ENCODE peak calls at places on chromosomes 16 and 17, in four cellular contexts. N, T, S and A are unnamed samples.

GRCh38 chr17:58402679-58403078 is 14.7 kb downstream of the RNF43 start:
- DNase-seq in N (no peak), T (no peak), S (no peak), A (no peak)

GRCh38 chr16:57485916-57486857 is at the start of gene DOK4:
- DNase-seq in T (peak), S (peak), N (peak), A (peak)

GRCh38 chr17:59830007-59830630 is 62.6 kb downstream of the TUBD1 start:
- DNase-seq in N (no peak), S (no peak), T (no peak), A (no peak)

GRCh38 chr17:3594976-3595375 is 14.2 kb downstream of the TRPV1 start:
- DNase-seq in N (no peak), T (no peak), S (no peak), A (no peak)

GRCh38 chr17:63345598-63345997 is 100.5 kb downstream of the CYB561 start:
- DNase-seq in N (no peak), T (no peak), S (no peak), A (no peak)

GRCh38 chr16:81292936-81293335 is 21.8 kb upstream of the GAN start:
- DNase-seq in N (no peak), T (no peak), S (no peak), A (no peak)

GRCh38 chr17:50274142-50274944 is at the start of gene TMEM92:
- DNase-seq in T (no peak), N (no peak), S (peak), A (no peak)

GRCh38 chr17:29005936-29006438 is at the start of gene SEZ6:
- DNase-seq in S (peak), N (peak), T (no peak), A (peak)

GRCh38 chr16:25297151-25297787 is 39.6 kb upstream of the ZKSCAN2 start:
- DNase-seq in S (no peak), N (no peak), T (no peak), A (no peak)

GRCh38 chr17:81511800-81512559 is 619 bp downstream of the ACTG1 start:
- DNase-seq in S (peak), N (no peak), T (no peak), A (peak)

GRCh38 chr17:82098939-82099765 is 1.1 kb upstream of the FASN start:
- DNase-seq in S (peak), N (no peak), T (no peak), A (no peak)

GRCh38 chr16:57012353-57012752 is 23.0 kb downstream of the NLRC5 start:
- DNase-seq in T (no peak), S (no peak), N (no peak), A (no peak)

GRCh38 chr16:31200821-31201510 is 1.6 kb downstream of the PYCARD start:
- DNase-seq in S (no peak), N (no peak), T (no peak), A (no peak)

GRCh38 chr16:75206749-75207451 is at the start of gene CTRB2:
- DNase-seq in T (no peak), N (no peak), S (peak), A (no peak)

GRCh38 chr17:38733315-38734234 is 3.4 kb downstream of the CISD3 start:
- DNase-seq in S (peak), T (no peak), N (no peak), A (no peak)

GRCh38 chr17:17792143-17792550 is 44.6 kb downstream of the SREBF1 start:
- DNase-seq in S (no peak), N (no peak), T (no peak), A (no peak)

GRCh38 chr16:29007865-29008593 is 23.2 kb downstream of the LAT start:
- DNase-seq in N (no peak), S (no peak), T (no peak), A (no peak)

GRCh38 chr17:77634710-77635109 is 323.8 kb upstream of the TNRC6C start:
- DNase-seq in T (no peak), N (no peak), S (no peak), A (no peak)

GRCh38 chr17:3732171-3732570 is 8.5 kb downstream of the HASPIN start:
- DNase-seq in N (no peak), T (no peak), S (no peak), A (no peak)

GRCh38 chr17:81397314-81398169 is 2.3 kb downstream of the BAHCC1 start:
- DNase-seq in S (no peak), T (no peak), N (no peak), A (no peak)

GRCh38 chr16:57534337-57534880 is 2.0 kb downstream of the CCDC102A start:
- DNase-seq in N (no peak), T (no peak), S (no peak), A (no peak)

GRCh38 chr17:80005360-80006338 is 30.0 kb downstream of the TBC1D16 start:
- DNase-seq in T (peak), S (peak), N (peak), A (peak)

GRCh38 chr17:51184124-51184523 is 17.9 kb downstream of the NME2 start:
- DNase-seq in S (no peak), N (no peak), T (no peak), A (no peak)

GRCh38 chr16:11356573-11357331 is 11.5 kb downstream of the RMI2 start:
- DNase-seq in N (peak), T (no peak), S (peak), A (peak)

GRCh38 chr17:520447-521167 is 168.0 kb upstream of the RPH3AL start:
- DNase-seq in N (no peak), S (no peak), T (no peak), A (no peak)